ENCODE peak calls at places on chromosomes 4 and X, in five cellular contexts. Q, S, Y, J and R are unnamed samples.

GRCh38 chr4:26235500-26235899 is 85.3 kb upstream of the RBPJ start:
- DNase-seq in J (no peak), S (peak; percentile 59), Q (no peak), Y (no peak), R (no peak)

GRCh38 chr4:154551872-154552686 is 1.9 kb upstream of the PLRG1 start:
- DNase-seq in J (peak; percentile 70), Y (peak; percentile 14), S (peak; percentile 56), Q (peak; percentile 51), R (peak; percentile 85)

GRCh38 chr4:123816462-123816861 is 419.9 kb downstream of the SPRY1 start:
- DNase-seq in Q (no peak), S (no peak), J (no peak), Y (no peak), R (no peak)

GRCh38 chr4:109128589-109128988 is 173.9 kb downstream of the COL25A1 start:
- DNase-seq in Q (no peak), S (no peak), Y (no peak), J (no peak), R (no peak)

GRCh38 chr4:72629540-72629939 is 60.5 kb upstream of the ADAMTS3 start:
- DNase-seq in Y (no peak), J (no peak), Q (no peak), S (no peak), R (no peak)

GRCh38 chr4:23290656-23291055 is 597.9 kb downstream of the GBA3 start:
- DNase-seq in J (peak; percentile 3), Y (no peak), Q (no peak), S (no peak), R (no peak)

GRCh38 chrX:120366794-120367193 is 4.9 kb downstream of the ATP1B4 start:
- DNase-seq in S (no peak), Y (no peak), Q (no peak), J (no peak), R (no peak)

GRCh38 chrX:151697537-151697936 is 2.3 kb downstream of the PRRG3 start:
- DNase-seq in J (no peak), S (no peak), Q (no peak), Y (no peak), R (no peak)

GRCh38 chr4:147794787-147795413 is 63.0 kb downstream of the ARHGAP10 start:
- DNase-seq in S (no peak), J (no peak), Q (no peak), Y (no peak), R (no peak)

GRCh38 chr4:111798840-111799239 is 346.4 kb upstream of the FAM241A start:
- DNase-seq in Q (no peak), Y (no peak), J (no peak), S (no peak), R (no peak)

GRCh38 chr4:74503580-74503979 is 58.6 kb downstream of the AREG start:
- DNase-seq in S (no peak), J (no peak), Y (no peak), Q (no peak), R (no peak)

GRCh38 chr4:90958256-90958895 is 831.2 kb downstream of the CCSER1 start:
- DNase-seq in S (no peak), Q (no peak), Y (no peak), J (no peak), R (no peak)

GRCh38 chr4:138775485-138775884 is 240.1 kb upstream of the NOCT start:
- DNase-seq in S (no peak), J (no peak), Q (no peak), Y (no peak), R (no peak)

GRCh38 chr4:2292679-2293108 is 30.8 kb upstream of the MXD4 start:
- DNase-seq in Y (no peak), S (no peak), Q (no peak), J (no peak), R (no peak)

GRCh38 chr4:80093563-80093962 is 20.5 kb upstream of the ANTXR2 start:
- DNase-seq in J (no peak), S (no peak), Q (no peak), Y (no peak), R (no peak)

GRCh38 chrX:139429913-139430312 is 100.6 kb upstream of the F9 start:
- DNase-seq in Y (no peak), S (no peak), J (no peak), Q (no peak), R (no peak)

GRCh38 chrX:29090811-29091210 is 503.6 kb downstream of the IL1RAPL1 start:
- DNase-seq in S (peak; percentile 7), Y (no peak), Q (no peak), J (no peak), R (no peak)

GRCh38 chr4:53763813-53764597 is 172.7 kb upstream of the LNX1 start:
- DNase-seq in J (no peak), Q (no peak), S (no peak), Y (no peak), R (no peak)

GRCh38 chr4:153249199-153250154 is 45.2 kb downstream of the TRIM2 start:
- DNase-seq in Y (peak; percentile 43), S (peak; percentile 88), Q (peak; percentile 77), J (peak; percentile 83), R (peak; percentile 80)

GRCh38 chr4:184441461-184442392 is 32.6 kb downstream of the IRF2 start:
- DNase-seq in Y (no peak), Q (no peak), J (peak; percentile 28), S (no peak), R (no peak)

GRCh38 chrX:2928583-2929434 is at the start of gene ARSD:
- DNase-seq in Y (peak; percentile 13), Q (peak; percentile 29), S (no peak), J (peak; percentile 66), R (peak; percentile 92)

GRCh38 chrX:12974217-12974796 is 603 bp upstream of the TMSB4X start:
- DNase-seq in S (peak; percentile 39), Q (no peak), Y (no peak), J (no peak), R (peak; percentile 28)